ENCODE peak calls at places on chromosomes 16 and 17, in four cellular contexts. O is HT1080, L is anterior cingulate cortex, M is lower lobe of right lung. U is an unnamed sample.

GRCh38 chr16:11994187-11995119 is 17.9 kb downstream of the SNX29 start:
- DNase-seq in O (peak; percentile 70), L (peak; percentile 73), M (peak; percentile 61), U (no peak)

GRCh38 chr16:1456951-1457350 is 12.6 kb upstream of the CCDC154 start:
- DNase-seq in O (no peak), L (no peak), M (no peak), U (peak; percentile 55)

GRCh38 chr17:78044280-78044835 is 84.2 kb downstream of the TMC6 start:
- DNase-seq in O (no peak), L (no peak), M (no peak), U (no peak)

GRCh38 chr17:42706732-42707131 is 24.4 kb downstream of the CNTNAP1 start:
- DNase-seq in O (no peak), L (no peak), M (no peak), U (no peak)

GRCh38 chr17:28763804-28764266 is 20.0 kb downstream of the TRAF4 start:
- DNase-seq in O (peak; percentile 66), L (peak; percentile 44), M (no peak), U (no peak)

GRCh38 chr17:55294042-55294751 is 29.4 kb downstream of the HLF start:
- DNase-seq in O (no peak), L (no peak), M (no peak), U (no peak)

GRCh38 chr17:13502263-13502662 is 99.5 kb downstream of the HS3ST3A1 start:
- DNase-seq in O (no peak), L (no peak), M (no peak), U (no peak)

GRCh38 chr17:17072546-17072945 is 30.3 kb downstream of the MPRIP start:
- DNase-seq in O (no peak), L (no peak), M (no peak), U (peak; percentile 31)

GRCh38 chr17:79778504-79779087 is 648 bp downstream of the CBX2 start:
- DNase-seq in O (no peak), L (no peak), M (peak; percentile 49), U (peak; percentile 83)

GRCh38 chr16:86472366-86472765 is 38.0 kb upstream of the FOXF1 start:
- DNase-seq in O (no peak), L (no peak), M (no peak), U (no peak)

GRCh38 chr16:85648070-85648714 is 35.1 kb downstream of the GSE1 start:
- DNase-seq in O (no peak), L (no peak), M (no peak), U (no peak)

GRCh38 chr17:83061586-83061985 is 17.8 kb upstream of the METRNL start:
- DNase-seq in O (no peak), L (no peak), M (no peak), U (peak; percentile 46)

GRCh38 chr16:49015189-49015540 is 266.5 kb downstream of the CBLN1 start:
- DNase-seq in O (no peak), L (no peak), M (no peak), U (no peak)

GRCh38 chr17:37261286-37261685 is 114.5 kb upstream of the C17orf78 start:
- DNase-seq in O (peak; percentile 63), L (no peak), M (no peak), U (no peak)

GRCh38 chr17:73802314-73802713 is 158.1 kb upstream of the SDK2 start:
- DNase-seq in O (no peak), L (no peak), M (no peak), U (no peak)

GRCh38 chr16:50137268-50137667 is 15.8 kb upstream of the TENT4B start:
- DNase-seq in O (no peak), L (no peak), M (no peak), U (no peak)

GRCh38 chr17:33730131-33730530 is 437.0 kb upstream of the ASIC2 start:
- DNase-seq in O (no peak), L (no peak), M (no peak), U (no peak)

GRCh38 chr17:60358611-60359225 is 33.2 kb downstream of the USP32 start:
- DNase-seq in O (no peak), L (no peak), M (no peak), U (no peak)

GRCh38 chr17:59753522-59754467 is 46.3 kb downstream of the VMP1 start:
- DNase-seq in O (peak; percentile 79), L (no peak), M (no peak), U (no peak)

GRCh38 chr16:7270823-7271222 is 61.8 kb upstream of the RBFOX1 start:
- DNase-seq in O (no peak), L (no peak), M (no peak), U (no peak)

GRCh38 chr16:66996324-66996982 is 8.1 kb downstream of the CES4A start:
- DNase-seq in O (peak; percentile 36), L (peak; percentile 86), M (no peak), U (peak; percentile 85)

GRCh38 chr17:44324092-44324570 is 492 bp downstream of the SLC25A39 start:
- DNase-seq in O (no peak), L (no peak), M (peak; percentile 63), U (no peak)

GRCh38 chr16:89322381-89323119 is 105.0 kb downstream of the ZNF778 start:
- DNase-seq in O (peak; percentile 79), L (no peak), M (peak; percentile 82), U (peak; percentile 82)

GRCh38 chr16:2147378-2147777 is 1.0 kb upstream of the RAB26 start:
- DNase-seq in O (no peak), L (no peak), M (peak; percentile 45), U (peak; percentile 53)

GRCh38 chr16:80176114-80176513 is 364.7 kb upstream of the DYNLRB2 start:
- DNase-seq in O (peak; percentile 49), L (no peak), M (no peak), U (no peak)

GRCh38 chr16:56874800-56875199 is 9.8 kb downstream of the SLC12A3 start:
- DNase-seq in O (no peak), L (no peak), M (no peak), U (no peak)

GRCh38 chr17:44775838-44776621 is 17.2 kb downstream of the ADAM11 start:
- DNase-seq in O (no peak), L (no peak), M (peak; percentile 72), U (peak; percentile 98)

GRCh38 chr17:28391401-28391800 is 14.6 kb downstream of the SLC46A1 start:
- DNase-seq in O (no peak), L (no peak), M (no peak), U (no peak)

GRCh38 chr17:36594626-36595401 is 3.1 kb downstream of the DHRS11 start:
- DNase-seq in O (no peak), L (no peak), M (peak; percentile 33), U (no peak)

GRCh38 chr16:77227745-77228144 is 28.5 kb downstream of the SYCE1L start:
- DNase-seq in O (no peak), L (no peak), M (no peak), U (no peak)

GRCh38 chr16:57544129-57544653 is 1.7 kb downstream of the ADGRG5 start:
- DNase-seq in O (no peak), L (no peak), M (peak; percentile 39), U (no peak)

GRCh38 chr16:89330177-89330856 is 112.8 kb downstream of the ZNF778 start:
- DNase-seq in O (peak; percentile 91), L (no peak), M (peak; percentile 59), U (peak; percentile 88)

GRCh38 chr17:44988256-44988942 is 20.3 kb upstream of the C1QL1 start:
- DNase-seq in O (no peak), L (no peak), M (no peak), U (no peak)

U was measured in kidney.